ENCODE peak calls at places on chromosomes 11 and 22, in six cellular contexts. Z is left lung; J is natural killer cell; C is activated CD4-positive, alpha-beta T cell treated with anti-CD3 and anti-CD28 coated beads for 36 hours; X is upper lobe of right lung; L is activated CD8-positive, alpha-beta memory T cell treated with anti-CD3 and anti-CD28 coated beads, Interleukin-2, amount 10 ng/mL, durations not matched to agents 7 days and 5 days. R is an unnamed sample.
A peak's percentile ranks its signal among the peaks of the same experiment; 100 is the strongest.

GRCh38 chr11:124070906-124071621 is 29.9 kb upstream of the OR10G7 start:
- ATAC-seq in Z (peak; percentile 83), J (peak; percentile 58), C (peak; percentile 52), X (peak; percentile 78), L (peak; percentile 47), R (peak; percentile 64)

GRCh38 chr11:47788181-47788580 is 21.0 kb upstream of the FNBP4 start:
- ATAC-seq in Z (no peak), J (peak; percentile 15), C (peak; percentile 44), X (no peak), L (peak; percentile 68), R (no peak)

GRCh38 chr22:33921576-33922181 is 1.4 kb upstream of the LARGE1 start:
- ATAC-seq in Z (peak; percentile 36), J (no peak), C (no peak), X (peak; percentile 15), L (no peak), R (peak; percentile 3)

GRCh38 chr11:810040-810567 is 337 bp downstream of the RPLP2 start:
- ATAC-seq in Z (no peak), J (peak; percentile 26), C (no peak), X (no peak), L (peak; percentile 4), R (peak; percentile 5)

GRCh38 chr11:9274499-9275228 is 9.5 kb upstream of the DENND5A start:
- ATAC-seq in Z (no peak), J (no peak), C (no peak), X (no peak), L (no peak), R (no peak)

GRCh38 chr11:16169541-16169940 is 186.8 kb downstream of the SOX6 start:
- ATAC-seq in Z (no peak), J (no peak), C (no peak), X (no peak), L (no peak), R (no peak)

GRCh38 chr22:40874016-40874415 is 12.1 kb upstream of the DNAJB7 start:
- ATAC-seq in Z (no peak), J (no peak), C (no peak), X (no peak), L (no peak), R (no peak)

GRCh38 chr11:104624021-104624420 is 274.2 kb downstream of the CASP12 start:
- ATAC-seq in Z (no peak), J (no peak), C (peak; percentile 71), X (no peak), L (no peak), R (no peak)

GRCh38 chr11:17738350-17739207 is 4.0 kb downstream of the KCNC1 start:
- ATAC-seq in Z (no peak), J (no peak), C (no peak), X (no peak), L (no peak), R (no peak)

GRCh38 chr22:40476341-40476740 is 105.9 kb downstream of the SGSM3 start:
- ATAC-seq in Z (no peak), J (no peak), C (no peak), X (no peak), L (no peak), R (no peak)

GRCh38 chr11:70688142-70688541 is 289.8 kb downstream of the CTTN start:
- ATAC-seq in Z (no peak), J (no peak), C (no peak), X (no peak), L (no peak), R (no peak)

GRCh38 chr11:6674198-6674597 is 8.9 kb downstream of the MRPL17 start:
- ATAC-seq in Z (no peak), J (no peak), C (no peak), X (no peak), L (no peak), R (no peak)

R was measured in esophagus mucosa.